ENCODE peak calls at places on chromosomes 6 and 20, in six cellular contexts. One of them, this sample, is unnamed.

GRCh38 chr6:128367437-128367836 is 153.0 kb downstream of the PTPRK start:
- DNase-seq in stimulated activated CD4-positive, alpha-beta T cell treated with anti-CD3 and anti-CD28 coated beads, TNF-alpha, amount 100 ng/mL, for 4 hours: no peak
- DNase-seq in ovary: no peak
- DNase-seq in SHP77 treated with DMSO at 0.1 percent for 48 hours: no peak
- DNase-seq in fibroblast of lung: no peak
- DNase-seq in Caki2: no peak
- DNase-seq in this sample: no peak

GRCh38 chr6:142819603-142820335 is 125.2 kb downstream of the HIVEP2 start:
- DNase-seq in stimulated activated CD4-positive, alpha-beta T cell treated with anti-CD3 and anti-CD28 coated beads, TNF-alpha, amount 100 ng/mL, for 4 hours: peak
- DNase-seq in ovary: no peak
- DNase-seq in SHP77 treated with DMSO at 0.1 percent for 48 hours: peak
- DNase-seq in fibroblast of lung: peak
- DNase-seq in Caki2: peak
- DNase-seq in this sample: peak

GRCh38 chr6:13522639-13523038 is 35.2 kb upstream of the GFOD1 start:
- DNase-seq in stimulated activated CD4-positive, alpha-beta T cell treated with anti-CD3 and anti-CD28 coated beads, TNF-alpha, amount 100 ng/mL, for 4 hours: no peak
- DNase-seq in ovary: no peak
- DNase-seq in SHP77 treated with DMSO at 0.1 percent for 48 hours: no peak
- DNase-seq in fibroblast of lung: no peak
- DNase-seq in Caki2: no peak
- DNase-seq in this sample: peak

GRCh38 chr20:62219992-62220665 is at the start of gene HRH3:
- DNase-seq in stimulated activated CD4-positive, alpha-beta T cell treated with anti-CD3 and anti-CD28 coated beads, TNF-alpha, amount 100 ng/mL, for 4 hours: no peak
- DNase-seq in ovary: peak
- DNase-seq in SHP77 treated with DMSO at 0.1 percent for 48 hours: no peak
- DNase-seq in fibroblast of lung: peak
- DNase-seq in Caki2: peak
- DNase-seq in this sample: no peak

GRCh38 chr6:12506211-12506610 is 210.4 kb upstream of the PHACTR1 start:
- DNase-seq in stimulated activated CD4-positive, alpha-beta T cell treated with anti-CD3 and anti-CD28 coated beads, TNF-alpha, amount 100 ng/mL, for 4 hours: no peak
- DNase-seq in ovary: no peak
- DNase-seq in SHP77 treated with DMSO at 0.1 percent for 48 hours: no peak
- DNase-seq in fibroblast of lung: no peak
- DNase-seq in Caki2: no peak
- DNase-seq in this sample: no peak

GRCh38 chr6:167141667-167142432 is 15.9 kb downstream of the GPR31 start:
- DNase-seq in stimulated activated CD4-positive, alpha-beta T cell treated with anti-CD3 and anti-CD28 coated beads, TNF-alpha, amount 100 ng/mL, for 4 hours: peak
- DNase-seq in ovary: peak
- DNase-seq in SHP77 treated with DMSO at 0.1 percent for 48 hours: no peak
- DNase-seq in fibroblast of lung: no peak
- DNase-seq in Caki2: peak
- DNase-seq in this sample: no peak

GRCh38 chr6:19812512-19813119 is 24.6 kb upstream of the ID4 start:
- DNase-seq in stimulated activated CD4-positive, alpha-beta T cell treated with anti-CD3 and anti-CD28 coated beads, TNF-alpha, amount 100 ng/mL, for 4 hours: no peak
- DNase-seq in ovary: no peak
- DNase-seq in SHP77 treated with DMSO at 0.1 percent for 48 hours: peak
- DNase-seq in fibroblast of lung: peak
- DNase-seq in Caki2: peak
- DNase-seq in this sample: peak

GRCh38 chr6:169960531-169960890 is 209.1 kb downstream of the ERMARD start:
- DNase-seq in stimulated activated CD4-positive, alpha-beta T cell treated with anti-CD3 and anti-CD28 coated beads, TNF-alpha, amount 100 ng/mL, for 4 hours: no peak
- DNase-seq in ovary: no peak
- DNase-seq in SHP77 treated with DMSO at 0.1 percent for 48 hours: no peak
- DNase-seq in fibroblast of lung: no peak
- DNase-seq in Caki2: no peak
- DNase-seq in this sample: no peak

GRCh38 chr6:137808836-137809315 is 58.2 kb upstream of the TNFAIP3 start:
- DNase-seq in stimulated activated CD4-positive, alpha-beta T cell treated with anti-CD3 and anti-CD28 coated beads, TNF-alpha, amount 100 ng/mL, for 4 hours: no peak
- DNase-seq in ovary: no peak
- DNase-seq in SHP77 treated with DMSO at 0.1 percent for 48 hours: no peak
- DNase-seq in fibroblast of lung: no peak
- DNase-seq in Caki2: no peak
- DNase-seq in this sample: no peak

GRCh38 chr20:63284981-63285524 is 7.9 kb upstream of the COL20A1 start:
- DNase-seq in stimulated activated CD4-positive, alpha-beta T cell treated with anti-CD3 and anti-CD28 coated beads, TNF-alpha, amount 100 ng/mL, for 4 hours: no peak
- DNase-seq in ovary: no peak
- DNase-seq in SHP77 treated with DMSO at 0.1 percent for 48 hours: no peak
- DNase-seq in fibroblast of lung: no peak
- DNase-seq in Caki2: no peak
- DNase-seq in this sample: no peak

GRCh38 chr20:56989516-56989915 is 276.9 kb downstream of the BMP7 start:
- DNase-seq in stimulated activated CD4-positive, alpha-beta T cell treated with anti-CD3 and anti-CD28 coated beads, TNF-alpha, amount 100 ng/mL, for 4 hours: no peak
- DNase-seq in ovary: no peak
- DNase-seq in SHP77 treated with DMSO at 0.1 percent for 48 hours: no peak
- DNase-seq in fibroblast of lung: peak
- DNase-seq in Caki2: no peak
- DNase-seq in this sample: peak

GRCh38 chr6:141988954-141989705 is 143.6 kb upstream of the GJE1 start:
- DNase-seq in stimulated activated CD4-positive, alpha-beta T cell treated with anti-CD3 and anti-CD28 coated beads, TNF-alpha, amount 100 ng/mL, for 4 hours: no peak
- DNase-seq in ovary: no peak
- DNase-seq in SHP77 treated with DMSO at 0.1 percent for 48 hours: peak
- DNase-seq in fibroblast of lung: peak
- DNase-seq in Caki2: peak
- DNase-seq in this sample: peak

GRCh38 chr20:63183422-63184146 is 32.3 kb downstream of the YTHDF1 start:
- DNase-seq in stimulated activated CD4-positive, alpha-beta T cell treated with anti-CD3 and anti-CD28 coated beads, TNF-alpha, amount 100 ng/mL, for 4 hours: no peak
- DNase-seq in ovary: peak
- DNase-seq in SHP77 treated with DMSO at 0.1 percent for 48 hours: no peak
- DNase-seq in fibroblast of lung: no peak
- DNase-seq in Caki2: peak
- DNase-seq in this sample: peak

GRCh38 chr6:26403888-26404287 is 1.8 kb downstream of the BTN3A1 start:
- DNase-seq in stimulated activated CD4-positive, alpha-beta T cell treated with anti-CD3 and anti-CD28 coated beads, TNF-alpha, amount 100 ng/mL, for 4 hours: no peak
- DNase-seq in ovary: no peak
- DNase-seq in SHP77 treated with DMSO at 0.1 percent for 48 hours: no peak
- DNase-seq in fibroblast of lung: no peak
- DNase-seq in Caki2: no peak
- DNase-seq in this sample: no peak

GRCh38 chr6:164337024-164337924 is 922.8 kb downstream of the QKI start:
- DNase-seq in stimulated activated CD4-positive, alpha-beta T cell treated with anti-CD3 and anti-CD28 coated beads, TNF-alpha, amount 100 ng/mL, for 4 hours: no peak
- DNase-seq in ovary: no peak
- DNase-seq in SHP77 treated with DMSO at 0.1 percent for 48 hours: no peak
- DNase-seq in fibroblast of lung: no peak
- DNase-seq in Caki2: no peak
- DNase-seq in this sample: no peak

GRCh38 chr6:144346719-144347446 is 61.7 kb downstream of the UTRN start:
- DNase-seq in stimulated activated CD4-positive, alpha-beta T cell treated with anti-CD3 and anti-CD28 coated beads, TNF-alpha, amount 100 ng/mL, for 4 hours: no peak
- DNase-seq in ovary: no peak
- DNase-seq in SHP77 treated with DMSO at 0.1 percent for 48 hours: no peak
- DNase-seq in fibroblast of lung: peak
- DNase-seq in Caki2: peak
- DNase-seq in this sample: peak

GRCh38 chr6:111628117-111628866 is 22.6 kb upstream of the TRAF3IP2 start:
- DNase-seq in stimulated activated CD4-positive, alpha-beta T cell treated with anti-CD3 and anti-CD28 coated beads, TNF-alpha, amount 100 ng/mL, for 4 hours: no peak
- DNase-seq in ovary: no peak
- DNase-seq in SHP77 treated with DMSO at 0.1 percent for 48 hours: no peak
- DNase-seq in fibroblast of lung: no peak
- DNase-seq in Caki2: no peak
- DNase-seq in this sample: no peak

GRCh38 chr20:25197173-25197869 is 1.8 kb downstream of the ENTPD6 start:
- DNase-seq in stimulated activated CD4-positive, alpha-beta T cell treated with anti-CD3 and anti-CD28 coated beads, TNF-alpha, amount 100 ng/mL, for 4 hours: no peak
- DNase-seq in ovary: no peak
- DNase-seq in SHP77 treated with DMSO at 0.1 percent for 48 hours: no peak
- DNase-seq in fibroblast of lung: no peak
- DNase-seq in Caki2: no peak
- DNase-seq in this sample: no peak

GRCh38 chr20:25461281-25461650 is 53.8 kb downstream of the GINS1 start:
- DNase-seq in stimulated activated CD4-positive, alpha-beta T cell treated with anti-CD3 and anti-CD28 coated beads, TNF-alpha, amount 100 ng/mL, for 4 hours: no peak
- DNase-seq in ovary: no peak
- DNase-seq in SHP77 treated with DMSO at 0.1 percent for 48 hours: no peak
- DNase-seq in fibroblast of lung: no peak
- DNase-seq in Caki2: no peak
- DNase-seq in this sample: no peak

GRCh38 chr6:15312500-15312899 is 66.6 kb downstream of the JARID2 start:
- DNase-seq in stimulated activated CD4-positive, alpha-beta T cell treated with anti-CD3 and anti-CD28 coated beads, TNF-alpha, amount 100 ng/mL, for 4 hours: no peak
- DNase-seq in ovary: no peak
- DNase-seq in SHP77 treated with DMSO at 0.1 percent for 48 hours: no peak
- DNase-seq in fibroblast of lung: peak
- DNase-seq in Caki2: peak
- DNase-seq in this sample: peak

GRCh38 chr6:95496769-95497426 is 80.4 kb upstream of the MANEA start:
- DNase-seq in stimulated activated CD4-positive, alpha-beta T cell treated with anti-CD3 and anti-CD28 coated beads, TNF-alpha, amount 100 ng/mL, for 4 hours: no peak
- DNase-seq in ovary: no peak
- DNase-seq in SHP77 treated with DMSO at 0.1 percent for 48 hours: no peak
- DNase-seq in fibroblast of lung: no peak
- DNase-seq in Caki2: no peak
- DNase-seq in this sample: no peak

GRCh38 chr20:4811661-4812181 is 90.0 kb downstream of the PRND start:
- DNase-seq in stimulated activated CD4-positive, alpha-beta T cell treated with anti-CD3 and anti-CD28 coated beads, TNF-alpha, amount 100 ng/mL, for 4 hours: no peak
- DNase-seq in ovary: no peak
- DNase-seq in SHP77 treated with DMSO at 0.1 percent for 48 hours: no peak
- DNase-seq in fibroblast of lung: no peak
- DNase-seq in Caki2: no peak
- DNase-seq in this sample: no peak

GRCh38 chr20:16349518-16350295 is 223.5 kb downstream of the KIF16B start:
- DNase-seq in stimulated activated CD4-positive, alpha-beta T cell treated with anti-CD3 and anti-CD28 coated beads, TNF-alpha, amount 100 ng/mL, for 4 hours: no peak
- DNase-seq in ovary: no peak
- DNase-seq in SHP77 treated with DMSO at 0.1 percent for 48 hours: no peak
- DNase-seq in fibroblast of lung: peak
- DNase-seq in Caki2: peak
- DNase-seq in this sample: peak

GRCh38 chr6:135909737-135910387 is 58.4 kb downstream of the PDE7B start:
- DNase-seq in stimulated activated CD4-positive, alpha-beta T cell treated with anti-CD3 and anti-CD28 coated beads, TNF-alpha, amount 100 ng/mL, for 4 hours: no peak
- DNase-seq in ovary: no peak
- DNase-seq in SHP77 treated with DMSO at 0.1 percent for 48 hours: peak
- DNase-seq in fibroblast of lung: peak
- DNase-seq in Caki2: no peak
- DNase-seq in this sample: no peak

GRCh38 chr6:54921891-54922290 is 75.3 kb downstream of the FAM83B start:
- DNase-seq in stimulated activated CD4-positive, alpha-beta T cell treated with anti-CD3 and anti-CD28 coated beads, TNF-alpha, amount 100 ng/mL, for 4 hours: no peak
- DNase-seq in ovary: no peak
- DNase-seq in SHP77 treated with DMSO at 0.1 percent for 48 hours: no peak
- DNase-seq in fibroblast of lung: no peak
- DNase-seq in Caki2: no peak
- DNase-seq in this sample: no peak

GRCh38 chr6:22605736-22606135 is 36.4 kb downstream of the HDGFL1 start:
- DNase-seq in stimulated activated CD4-positive, alpha-beta T cell treated with anti-CD3 and anti-CD28 coated beads, TNF-alpha, amount 100 ng/mL, for 4 hours: no peak
- DNase-seq in ovary: no peak
- DNase-seq in SHP77 treated with DMSO at 0.1 percent for 48 hours: no peak
- DNase-seq in fibroblast of lung: no peak
- DNase-seq in Caki2: no peak
- DNase-seq in this sample: no peak

GRCh38 chr6:4653141-4653540 is 123.1 kb upstream of the CDYL start:
- DNase-seq in stimulated activated CD4-positive, alpha-beta T cell treated with anti-CD3 and anti-CD28 coated beads, TNF-alpha, amount 100 ng/mL, for 4 hours: no peak
- DNase-seq in ovary: no peak
- DNase-seq in SHP77 treated with DMSO at 0.1 percent for 48 hours: no peak
- DNase-seq in fibroblast of lung: no peak
- DNase-seq in Caki2: no peak
- DNase-seq in this sample: no peak

GRCh38 chr6:31689249-31690110 is 8.6 kb upstream of the LY6G5C start:
- DNase-seq in stimulated activated CD4-positive, alpha-beta T cell treated with anti-CD3 and anti-CD28 coated beads, TNF-alpha, amount 100 ng/mL, for 4 hours: no peak
- DNase-seq in ovary: no peak
- DNase-seq in SHP77 treated with DMSO at 0.1 percent for 48 hours: no peak
- DNase-seq in fibroblast of lung: no peak
- DNase-seq in Caki2: no peak
- DNase-seq in this sample: no peak

GRCh38 chr6:148379481-148379880 is 36.8 kb downstream of the SASH1 start:
- DNase-seq in stimulated activated CD4-positive, alpha-beta T cell treated with anti-CD3 and anti-CD28 coated beads, TNF-alpha, amount 100 ng/mL, for 4 hours: no peak
- DNase-seq in ovary: no peak
- DNase-seq in SHP77 treated with DMSO at 0.1 percent for 48 hours: no peak
- DNase-seq in fibroblast of lung: no peak
- DNase-seq in Caki2: no peak
- DNase-seq in this sample: no peak

GRCh38 chr20:41512624-41513023 is 105.6 kb downstream of the CHD6 start:
- DNase-seq in stimulated activated CD4-positive, alpha-beta T cell treated with anti-CD3 and anti-CD28 coated beads, TNF-alpha, amount 100 ng/mL, for 4 hours: no peak
- DNase-seq in ovary: no peak
- DNase-seq in SHP77 treated with DMSO at 0.1 percent for 48 hours: no peak
- DNase-seq in fibroblast of lung: no peak
- DNase-seq in Caki2: no peak
- DNase-seq in this sample: no peak

GRCh38 chr6:168029459-168030217 is 32.2 kb downstream of the KIF25 start:
- DNase-seq in stimulated activated CD4-positive, alpha-beta T cell treated with anti-CD3 and anti-CD28 coated beads, TNF-alpha, amount 100 ng/mL, for 4 hours: no peak
- DNase-seq in ovary: no peak
- DNase-seq in SHP77 treated with DMSO at 0.1 percent for 48 hours: no peak
- DNase-seq in fibroblast of lung: no peak
- DNase-seq in Caki2: no peak
- DNase-seq in this sample: no peak

GRCh38 chr6:162621246-162621645 is 106.3 kb downstream of the PRKN start:
- DNase-seq in stimulated activated CD4-positive, alpha-beta T cell treated with anti-CD3 and anti-CD28 coated beads, TNF-alpha, amount 100 ng/mL, for 4 hours: no peak
- DNase-seq in ovary: no peak
- DNase-seq in SHP77 treated with DMSO at 0.1 percent for 48 hours: no peak
- DNase-seq in fibroblast of lung: peak
- DNase-seq in Caki2: peak
- DNase-seq in this sample: peak